ENCODE peak calls at places on chromosomes 12 and 14, in nine cellular contexts. B, R, I, E, S, F, A, W and P are unnamed samples.

GRCh38 chr14:34966413-34966812 is 16.4 kb upstream of the SRP54 start:
- DNase-seq in B (no peak), R (no peak), I (no peak), E (no peak), S (no peak), F (no peak), A (no peak), W (no peak), P (no peak)

GRCh38 chr12:108663324-108664015 is 29.8 kb upstream of the SELPLG start:
- DNase-seq in B (no peak), R (no peak), I (no peak), E (no peak), S (no peak), F (no peak), A (no peak), W (no peak), P (no peak)

GRCh38 chr12:24553259-24553658 is 395.6 kb downstream of the BCAT1 start:
- DNase-seq in B (no peak), R (no peak), I (no peak), E (no peak), S (no peak), F (no peak), A (no peak), W (no peak), P (no peak)

GRCh38 chr14:105855893-105856675 is 329.7 kb downstream of the TMEM121 start:
- DNase-seq in B (no peak), R (no peak), I (no peak), E (no peak), S (no peak), F (no peak), A (no peak), W (no peak), P (peak)

GRCh38 chr14:75806247-75806876 is 145.3 kb downstream of the TTLL5 start:
- DNase-seq in B (no peak), R (no peak), I (no peak), E (no peak), S (no peak), F (no peak), A (no peak), W (no peak), P (no peak)

GRCh38 chr12:90245396-90245795 is 536.8 kb upstream of the ATP2B1 start:
- DNase-seq in B (peak), R (no peak), I (no peak), E (no peak), S (no peak), F (no peak), A (no peak), W (no peak), P (no peak)

GRCh38 chr14:50906326-50906725 is 34.5 kb downstream of the ABHD12B start:
- DNase-seq in B (no peak), R (no peak), I (no peak), E (no peak), S (no peak), F (no peak), A (no peak), W (no peak), P (no peak)

GRCh38 chr14:85342858-85343607 is 186.9 kb upstream of the FLRT2 start:
- DNase-seq in B (no peak), R (no peak), I (no peak), E (no peak), S (no peak), F (no peak), A (no peak), W (no peak), P (no peak)

GRCh38 chr14:105060751-105061427 is 4.3 kb downstream of the GPR132 start:
- DNase-seq in B (no peak), R (no peak), I (no peak), E (no peak), S (no peak), F (no peak), A (no peak), W (no peak), P (no peak)